ENCODE peak calls at places on chromosome 3, in six cellular contexts. T is left ventricle myocardium inferior, L is A549, H is tibial artery, P is caudate nucleus, Q is suprapubic skin. W is an unnamed sample.

GRCh38 chr3:38140326-38141172 is 2.1 kb downstream of the MYD88 start:
- DNase-seq in T (no peak), L (no peak), H (no peak), P (no peak), Q (peak; percentile 59), W (no peak)

GRCh38 chr3:138907541-138907940 is 39.4 kb downstream of the FOXL2 start:
- DNase-seq in T (no peak), L (no peak), H (no peak), P (no peak), Q (no peak), W (no peak)

GRCh38 chr3:15470261-15470660 is 42.9 kb downstream of the EAF1 start:
- DNase-seq in T (no peak), L (peak; percentile 21), H (no peak), P (no peak), Q (peak; percentile 57), W (no peak)

GRCh38 chr3:40869013-40869412 is 330.3 kb upstream of the CTNNB1 start:
- DNase-seq in T (no peak), L (no peak), H (no peak), P (no peak), Q (no peak), W (no peak)

GRCh38 chr3:23580337-23580736 is 225.4 kb upstream of the UBE2E1 start:
- DNase-seq in T (no peak), L (peak; percentile 21), H (no peak), P (no peak), Q (no peak), W (no peak)

GRCh38 chr3:152905631-152906030 is 70.7 kb downstream of the P2RY1 start:
- DNase-seq in T (no peak), L (no peak), H (no peak), P (no peak), Q (no peak), W (no peak)

GRCh38 chr3:25084016-25084415 is 344.0 kb upstream of the RARB start:
- DNase-seq in T (no peak), L (no peak), H (no peak), P (no peak), Q (no peak), W (no peak)

GRCh38 chr3:56753206-56753605 is 48.5 kb downstream of the ARHGEF3 start:
- DNase-seq in T (no peak), L (no peak), H (no peak), P (no peak), Q (no peak), W (no peak)

GRCh38 chr3:102451556-102451955 is 16.7 kb downstream of the ZPLD1 start:
- DNase-seq in T (no peak), L (no peak), H (no peak), P (no peak), Q (no peak), W (no peak)

GRCh38 chr3:7190094-7190493 is 329.2 kb downstream of the GRM7 start:
- DNase-seq in T (no peak), L (no peak), H (no peak), P (no peak), Q (no peak), W (no peak)

GRCh38 chr3:127953092-127953491 is 38.1 kb downstream of the KBTBD12 start:
- DNase-seq in T (no peak), L (no peak), H (no peak), P (no peak), Q (no peak), W (no peak)

GRCh38 chr3:195196266-195196665 is 74.7 kb downstream of the XXYLT1 start:
- DNase-seq in T (no peak), L (no peak), H (no peak), P (no peak), Q (no peak), W (no peak)

GRCh38 chr3:129001817-129002572 is 891 bp downstream of the EFCC1 start:
- DNase-seq in T (no peak), L (no peak), H (no peak), P (no peak), Q (no peak), W (peak; percentile 36)

GRCh38 chr3:31410411-31410810 is 122.3 kb upstream of the STT3B start:
- DNase-seq in T (no peak), L (no peak), H (no peak), P (no peak), Q (no peak), W (no peak)
- H3K27ac ChIP-seq in T (peak overlapping the region; percentile 13), L (no peak overlapping the region), H (no peak overlapping the region), P (no peak overlapping the region), Q (no peak overlapping the region), W (no peak overlapping the region)

DNA sequence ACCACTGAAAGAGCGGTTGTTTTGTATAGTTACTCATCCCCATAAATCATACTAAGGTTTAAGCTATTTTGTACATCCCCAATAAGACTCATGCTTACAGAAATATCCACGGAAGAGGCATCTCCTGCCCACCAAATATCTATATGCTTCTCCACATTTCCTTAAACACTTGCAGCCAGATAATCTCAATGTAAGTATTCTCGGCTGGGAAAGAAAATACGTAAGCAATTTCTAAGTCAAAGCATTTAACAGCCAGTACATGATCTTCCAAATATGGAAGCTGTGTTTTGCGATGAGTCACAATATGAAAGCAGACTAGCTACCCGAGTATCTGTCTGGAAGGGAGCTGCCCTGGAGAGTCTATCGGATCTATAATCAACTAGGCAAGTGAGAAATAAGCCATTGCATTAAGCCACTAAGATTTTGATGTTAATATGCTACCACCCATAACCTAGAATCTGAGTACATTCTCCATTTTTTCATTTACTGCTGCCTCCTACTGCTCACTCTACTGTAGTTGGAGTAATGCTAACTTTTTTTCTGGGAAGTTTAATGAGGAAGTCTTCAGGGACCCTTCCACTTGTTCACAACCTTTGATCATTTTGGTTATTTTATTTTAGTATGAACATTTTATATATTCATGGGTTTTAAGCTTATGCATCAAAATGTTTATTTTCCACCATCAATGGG is 26.9 kb upstream of the ZMAT3 start:
- DNase-seq in T (no peak), L (no peak), H (no peak), P (no peak), Q (no peak), W (no peak)
- H3K27ac ChIP-seq in T (no peak overlapping the region), L (no peak overlapping the region), H (no peak overlapping the region), P (no peak overlapping the region), Q (no peak overlapping the region), W (no peak overlapping the region)

GRCh38 chr3:65988440-65988839 is 50.3 kb downstream of the MAGI1 start:
- DNase-seq in T (no peak), L (no peak), H (no peak), P (no peak), Q (no peak), W (no peak)

GRCh38 chr3:65984975-65985374 is 53.7 kb downstream of the MAGI1 start:
- DNase-seq in T (no peak), L (no peak), H (no peak), P (no peak), Q (no peak), W (no peak)

GRCh38 chr3:65992106-65992505 is 46.6 kb downstream of the MAGI1 start:
- DNase-seq in T (no peak), L (no peak), H (no peak), P (no peak), Q (no peak), W (no peak)

GRCh38 chr3:65986285-65986684 is 52.4 kb downstream of the MAGI1 start:
- DNase-seq in T (no peak), L (no peak), H (no peak), P (no peak), Q (no peak), W (no peak)
- H3K27ac ChIP-seq in T (peak overlapping the region; percentile 49), L (no peak overlapping the region), H (no peak overlapping the region), P (no peak overlapping the region), Q (no peak overlapping the region), W (no peak overlapping the region)

GRCh38 chr3:197953881-197954280 is 3.9 kb downstream of the RPL35A start:
- DNase-seq in T (no peak), L (no peak), H (no peak), P (no peak), Q (no peak), W (peak; percentile 54)

GRCh38 chr3:197958346-197958745 is 1.7 kb upstream of the LMLN start:
- DNase-seq in T (no peak), L (no peak), H (no peak), P (no peak), Q (no peak), W (no peak)

GRCh38 chr3:197956070-197956469 is 3.9 kb upstream of the LMLN start:
- DNase-seq in T (no peak), L (no peak), H (no peak), P (no peak), Q (no peak), W (no peak)

GRCh38 chr3:197957775-197958103 is 2.3 kb upstream of the LMLN start:
- DNase-seq in T (no peak), L (no peak), H (no peak), P (no peak), Q (no peak), W (no peak)

GRCh38 chr3:197956626-197956988 is 3.4 kb upstream of the LMLN start:
- DNase-seq in T (no peak), L (no peak), H (no peak), P (no peak), Q (no peak), W (no peak)
- H3K27ac ChIP-seq in T (no peak overlapping the region), L (no peak overlapping the region), H (no peak overlapping the region), P (no peak overlapping the region), Q (peak overlapping the region; percentile 47), W (no peak overlapping the region)